ENCODE peak calls at places on chromosome 19, in nine cellular contexts. One of them, this sample, is unnamed. For H3K36me3, the result is how much of the 10 kb centered on the place peaks cover.

GRCh38 chr19:530133-531008 is 1.2 kb upstream of the CDC34 start:
- DNase-seq in tibial artery: no peak
- DNase-seq in left ventricle myocardium inferior: no peak
- DNase-seq in cardiac muscle cell: no peak
- DNase-seq in bronchial epithelial cell: no peak
- DNase-seq in colonic mucosa: no peak
- DNase-seq in PC-3: no peak
- DNase-seq in body of pancreas: no peak
- DNase-seq in CD8-positive, alpha-beta T cell: no peak
- DNase-seq in this sample: no peak

GRCh38 chr19:21109116-21109515 is 27.1 kb downstream of the ZNF714 start:
- DNase-seq in bronchial epithelial cell: peak
- DNase-seq in colonic mucosa: no peak
- DNase-seq in body of pancreas: no peak
- DNase-seq in tibial artery: no peak
- DNase-seq in CD8-positive, alpha-beta T cell: no peak
- DNase-seq in left ventricle myocardium inferior: no peak
- DNase-seq in cardiac muscle cell: no peak
- DNase-seq in PC-3: no peak
- DNase-seq in this sample: peak

GRCh38 chr19:4639531-4640246 is 373 bp downstream of the TNFAIP8L1 start:
- DNase-seq in bronchial epithelial cell: no peak
- DNase-seq in cardiac muscle cell: no peak
- DNase-seq in tibial artery: no peak
- DNase-seq in CD8-positive, alpha-beta T cell: no peak
- DNase-seq in colonic mucosa: peak
- DNase-seq in PC-3: no peak
- DNase-seq in left ventricle myocardium inferior: no peak
- DNase-seq in body of pancreas: peak
- DNase-seq in this sample: no peak

GRCh38 chr19:40603071-40603718 is 2.0 kb downstream of the LTBP4 start:
- DNase-seq in left ventricle myocardium inferior: no peak
- DNase-seq in cardiac muscle cell: peak
- DNase-seq in bronchial epithelial cell: peak
- DNase-seq in PC-3: peak
- DNase-seq in colonic mucosa: peak
- DNase-seq in body of pancreas: no peak
- DNase-seq in CD8-positive, alpha-beta T cell: no peak
- DNase-seq in tibial artery: no peak
- DNase-seq in this sample: peak

GRCh38 chr19:18091217-18091608 is 4.5 kb upstream of the IL12RB1 start:
- DNase-seq in CD8-positive, alpha-beta T cell: peak
- DNase-seq in body of pancreas: peak
- DNase-seq in PC-3: no peak
- DNase-seq in tibial artery: peak
- DNase-seq in left ventricle myocardium inferior: peak
- DNase-seq in cardiac muscle cell: no peak
- DNase-seq in bronchial epithelial cell: no peak
- DNase-seq in colonic mucosa: peak
- DNase-seq in this sample: no peak

GRCh38 chr19:45653634-45654033 is 14.4 kb upstream of the GIPR start:
- DNase-seq in body of pancreas: no peak
- DNase-seq in tibial artery: no peak
- DNase-seq in cardiac muscle cell: no peak
- DNase-seq in left ventricle myocardium inferior: no peak
- DNase-seq in CD8-positive, alpha-beta T cell: no peak
- DNase-seq in colonic mucosa: no peak
- DNase-seq in bronchial epithelial cell: no peak
- DNase-seq in PC-3: no peak
- DNase-seq in this sample: no peak

GRCh38 chr19:7224995-7225394 is 69.2 kb downstream of the INSR start:
- DNase-seq in bronchial epithelial cell: no peak
- DNase-seq in body of pancreas: no peak
- DNase-seq in CD8-positive, alpha-beta T cell: no peak
- DNase-seq in tibial artery: no peak
- DNase-seq in cardiac muscle cell: no peak
- DNase-seq in colonic mucosa: no peak
- DNase-seq in left ventricle myocardium inferior: no peak
- DNase-seq in PC-3: no peak
- DNase-seq in this sample: no peak

GRCh38 chr19:43809762-43810696 is 7.8 kb upstream of the LYPD5 start:
- DNase-seq in bronchial epithelial cell: peak
- DNase-seq in colonic mucosa: no peak
- DNase-seq in tibial artery: no peak
- DNase-seq in CD8-positive, alpha-beta T cell: no peak
- DNase-seq in PC-3: peak
- DNase-seq in cardiac muscle cell: peak
- DNase-seq in left ventricle myocardium inferior: no peak
- DNase-seq in body of pancreas: no peak
- DNase-seq in this sample: peak

GRCh38 chr19:23116802-23117571 is at the start of gene ZNF730:
- DNase-seq in body of pancreas: no peak
- DNase-seq in CD8-positive, alpha-beta T cell: peak
- DNase-seq in tibial artery: no peak
- DNase-seq in bronchial epithelial cell: peak
- DNase-seq in cardiac muscle cell: peak
- DNase-seq in PC-3: peak
- DNase-seq in left ventricle myocardium inferior: peak
- DNase-seq in colonic mucosa: peak
- DNase-seq in this sample: peak

GRCh38 chr19:34828156-34828555 is 55.1 kb upstream of the ZNF599 start:
- DNase-seq in body of pancreas: no peak
- DNase-seq in PC-3: no peak
- DNase-seq in bronchial epithelial cell: no peak
- DNase-seq in left ventricle myocardium inferior: no peak
- DNase-seq in tibial artery: no peak
- DNase-seq in CD8-positive, alpha-beta T cell: no peak
- DNase-seq in cardiac muscle cell: no peak
- DNase-seq in colonic mucosa: no peak
- DNase-seq in this sample: no peak

GRCh38 chr19:34824686-34825085 is 51.7 kb upstream of the ZNF599 start:
- DNase-seq in tibial artery: no peak
- DNase-seq in bronchial epithelial cell: no peak
- DNase-seq in PC-3: no peak
- DNase-seq in left ventricle myocardium inferior: no peak
- DNase-seq in CD8-positive, alpha-beta T cell: no peak
- DNase-seq in body of pancreas: no peak
- DNase-seq in cardiac muscle cell: no peak
- DNase-seq in colonic mucosa: no peak
- DNase-seq in this sample: no peak

GRCh38 chr19:34825212-34825611 is 52.2 kb upstream of the ZNF599 start:
- DNase-seq in tibial artery: no peak
- DNase-seq in cardiac muscle cell: no peak
- DNase-seq in CD8-positive, alpha-beta T cell: no peak
- DNase-seq in body of pancreas: no peak
- DNase-seq in PC-3: no peak
- DNase-seq in bronchial epithelial cell: no peak
- DNase-seq in colonic mucosa: no peak
- DNase-seq in left ventricle myocardium inferior: no peak
- DNase-seq in this sample: no peak
- H3K36me3 ChIP-seq in tibial artery: under half
- H3K36me3 ChIP-seq in cardiac muscle cell: under half
- H3K36me3 ChIP-seq in CD8-positive, alpha-beta T cell: under half
- H3K36me3 ChIP-seq in body of pancreas: under half
- H3K36me3 ChIP-seq in PC-3: under half
- H3K36me3 ChIP-seq in bronchial epithelial cell: under half
- H3K36me3 ChIP-seq in colonic mucosa: under half
- H3K36me3 ChIP-seq in left ventricle myocardium inferior: under half
- H3K36me3 ChIP-seq in this sample: under half

GRCh38 chr19:3116621-3117020 is 19.2 kb upstream of the GNA15 start:
- DNase-seq in left ventricle myocardium inferior: no peak
- DNase-seq in bronchial epithelial cell: no peak
- DNase-seq in CD8-positive, alpha-beta T cell: no peak
- DNase-seq in PC-3: no peak
- DNase-seq in body of pancreas: no peak
- DNase-seq in tibial artery: no peak
- DNase-seq in colonic mucosa: no peak
- DNase-seq in cardiac muscle cell: no peak
- DNase-seq in this sample: no peak
- H3K36me3 ChIP-seq in left ventricle myocardium inferior: half or more
- H3K36me3 ChIP-seq in bronchial epithelial cell: under half
- H3K36me3 ChIP-seq in CD8-positive, alpha-beta T cell: under half
- H3K36me3 ChIP-seq in PC-3: under half
- H3K36me3 ChIP-seq in body of pancreas: under half
- H3K36me3 ChIP-seq in tibial artery: half or more
- H3K36me3 ChIP-seq in colonic mucosa: under half
- H3K36me3 ChIP-seq in cardiac muscle cell: under half
- H3K36me3 ChIP-seq in this sample: under half

GRCh38 chr19:3254520-3254919 is 30.1 kb downstream of the CELF5 start:
- DNase-seq in cardiac muscle cell: no peak
- DNase-seq in PC-3: no peak
- DNase-seq in body of pancreas: no peak
- DNase-seq in bronchial epithelial cell: no peak
- DNase-seq in CD8-positive, alpha-beta T cell: no peak
- DNase-seq in left ventricle myocardium inferior: no peak
- DNase-seq in colonic mucosa: no peak
- DNase-seq in tibial artery: no peak
- DNase-seq in this sample: no peak

GRCh38 chr19:3253270-3253669 is 28.8 kb downstream of the CELF5 start:
- DNase-seq in cardiac muscle cell: no peak
- DNase-seq in left ventricle myocardium inferior: no peak
- DNase-seq in body of pancreas: no peak
- DNase-seq in bronchial epithelial cell: no peak
- DNase-seq in tibial artery: no peak
- DNase-seq in PC-3: no peak
- DNase-seq in CD8-positive, alpha-beta T cell: no peak
- DNase-seq in colonic mucosa: no peak
- DNase-seq in this sample: no peak

GRCh38 chr19:3252650-3253049 is 28.2 kb downstream of the CELF5 start:
- DNase-seq in cardiac muscle cell: no peak
- DNase-seq in tibial artery: no peak
- DNase-seq in CD8-positive, alpha-beta T cell: no peak
- DNase-seq in body of pancreas: no peak
- DNase-seq in bronchial epithelial cell: no peak
- DNase-seq in left ventricle myocardium inferior: no peak
- DNase-seq in colonic mucosa: no peak
- DNase-seq in PC-3: no peak
- DNase-seq in this sample: no peak

GRCh38 chr19:3262362-3262761 is 37.9 kb downstream of the CELF5 start:
- DNase-seq in tibial artery: no peak
- DNase-seq in left ventricle myocardium inferior: no peak
- DNase-seq in body of pancreas: no peak
- DNase-seq in CD8-positive, alpha-beta T cell: no peak
- DNase-seq in PC-3: no peak
- DNase-seq in cardiac muscle cell: no peak
- DNase-seq in colonic mucosa: no peak
- DNase-seq in bronchial epithelial cell: no peak
- DNase-seq in this sample: no peak

DNA sequence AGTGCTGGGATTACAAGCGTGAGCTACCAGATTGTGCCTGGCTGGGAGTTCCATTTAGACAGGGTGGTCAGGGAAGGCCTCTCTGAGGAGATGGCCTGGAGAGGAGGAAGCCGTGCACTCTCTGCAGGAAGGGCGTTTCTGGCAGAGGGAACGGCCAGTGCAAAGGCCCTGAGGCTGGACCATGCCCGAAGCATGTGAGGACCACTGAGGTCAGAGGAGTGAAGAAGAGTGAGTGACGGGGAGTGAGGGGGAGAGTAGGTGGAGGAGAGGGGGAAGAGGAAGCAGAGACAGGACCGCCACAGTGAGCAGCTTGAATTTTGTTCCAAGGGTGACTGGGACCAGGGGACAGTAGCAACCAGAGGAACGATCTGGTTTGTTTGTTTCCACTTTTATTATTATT is 32.6 kb downstream of the CELF5 start:
- DNase-seq in tibial artery: no peak
- DNase-seq in PC-3: no peak
- DNase-seq in body of pancreas: no peak
- DNase-seq in left ventricle myocardium inferior: no peak
- DNase-seq in CD8-positive, alpha-beta T cell: no peak
- DNase-seq in cardiac muscle cell: no peak
- DNase-seq in colonic mucosa: no peak
- DNase-seq in bronchial epithelial cell: no peak
- DNase-seq in this sample: no peak
- H3K36me3 ChIP-seq in tibial artery: under half
- H3K36me3 ChIP-seq in PC-3: under half
- H3K36me3 ChIP-seq in body of pancreas: under half
- H3K36me3 ChIP-seq in left ventricle myocardium inferior: under half
- H3K36me3 ChIP-seq in CD8-positive, alpha-beta T cell: under half
- H3K36me3 ChIP-seq in cardiac muscle cell: under half
- H3K36me3 ChIP-seq in colonic mucosa: under half
- H3K36me3 ChIP-seq in bronchial epithelial cell: under half
- H3K36me3 ChIP-seq in this sample: under half

GRCh38 chr19:5790573-5791520 is at the start of gene DUS3L:
- DNase-seq in left ventricle myocardium inferior: peak
- DNase-seq in PC-3: peak
- DNase-seq in cardiac muscle cell: peak
- DNase-seq in tibial artery: peak
- DNase-seq in colonic mucosa: peak
- DNase-seq in CD8-positive, alpha-beta T cell: peak
- DNase-seq in body of pancreas: peak
- DNase-seq in bronchial epithelial cell: peak
- DNase-seq in this sample: peak

GRCh38 chr19:5787554-5788182 is 3.1 kb upstream of the PRR22 start:
- DNase-seq in cardiac muscle cell: no peak
- DNase-seq in PC-3: no peak
- DNase-seq in bronchial epithelial cell: no peak
- DNase-seq in CD8-positive, alpha-beta T cell: no peak
- DNase-seq in colonic mucosa: no peak
- DNase-seq in tibial artery: no peak
- DNase-seq in body of pancreas: no peak
- DNase-seq in left ventricle myocardium inferior: no peak
- DNase-seq in this sample: no peak

GRCh38 chr19:5788422-5788821 is 2.5 kb downstream of the DUS3L start:
- DNase-seq in left ventricle myocardium inferior: no peak
- DNase-seq in tibial artery: no peak
- DNase-seq in colonic mucosa: no peak
- DNase-seq in body of pancreas: no peak
- DNase-seq in bronchial epithelial cell: no peak
- DNase-seq in CD8-positive, alpha-beta T cell: no peak
- DNase-seq in cardiac muscle cell: no peak
- DNase-seq in PC-3: no peak
- DNase-seq in this sample: no peak

GRCh38 chr19:5789886-5790572 is 934 bp downstream of the DUS3L start:
- DNase-seq in body of pancreas: no peak
- DNase-seq in cardiac muscle cell: no peak
- DNase-seq in bronchial epithelial cell: peak
- DNase-seq in PC-3: no peak
- DNase-seq in tibial artery: no peak
- DNase-seq in colonic mucosa: no peak
- DNase-seq in CD8-positive, alpha-beta T cell: no peak
- DNase-seq in left ventricle myocardium inferior: no peak
- DNase-seq in this sample: peak

DNA sequence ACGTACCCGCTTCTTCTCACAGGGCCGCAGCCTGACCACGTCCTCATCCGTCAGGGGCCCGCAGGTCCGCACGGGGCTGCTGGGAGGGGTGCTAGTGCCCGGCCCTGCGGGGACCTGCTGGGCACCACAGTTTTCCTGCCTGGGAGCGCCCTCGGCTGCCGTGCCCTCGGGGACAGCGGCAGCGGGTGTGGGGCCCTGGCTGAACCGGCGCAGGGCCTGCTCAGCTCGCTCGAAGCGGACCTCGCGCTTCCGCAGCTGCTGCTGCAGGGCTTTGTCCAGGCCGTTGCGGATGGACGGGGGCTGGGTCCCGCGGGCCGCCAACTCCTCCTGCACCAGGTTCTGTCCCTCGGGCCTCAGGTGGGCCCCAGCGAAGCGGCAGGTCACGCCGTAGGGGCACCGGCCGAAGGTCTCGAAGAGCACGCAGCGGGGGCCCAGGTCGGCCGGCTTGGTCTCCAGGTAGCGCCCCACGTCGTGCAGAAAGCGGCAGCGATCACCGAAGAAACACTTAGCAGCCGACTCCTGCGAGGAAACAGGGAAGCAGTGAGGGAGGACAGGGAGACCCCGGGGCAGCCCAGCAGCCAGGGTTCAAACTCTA is 1.7 kb downstream of the DUS3L start:
- DNase-seq in CD8-positive, alpha-beta T cell: no peak
- DNase-seq in tibial artery: no peak
- DNase-seq in bronchial epithelial cell: no peak
- DNase-seq in body of pancreas: no peak
- DNase-seq in cardiac muscle cell: no peak
- DNase-seq in left ventricle myocardium inferior: no peak
- DNase-seq in colonic mucosa: no peak
- DNase-seq in PC-3: no peak
- DNase-seq in this sample: no peak
- H3K36me3 ChIP-seq in CD8-positive, alpha-beta T cell: under half
- H3K36me3 ChIP-seq in tibial artery: half or more
- H3K36me3 ChIP-seq in bronchial epithelial cell: under half
- H3K36me3 ChIP-seq in body of pancreas: under half
- H3K36me3 ChIP-seq in cardiac muscle cell: under half
- H3K36me3 ChIP-seq in left ventricle myocardium inferior: half or more
- H3K36me3 ChIP-seq in colonic mucosa: under half
- H3K36me3 ChIP-seq in PC-3: under half
- H3K36me3 ChIP-seq in this sample: under half

This sample was measured in mammary epithelial cell.